ENCODE peak calls at places on chromosomes 6 and 20, in ten cellular contexts. Q, K, Z, R, A, H, B, M, X and T are unnamed samples.

GRCh38 chr20:3614509-3614908 is 48.7 kb downstream of the GFRA4 start:
- DNase-seq in M (no peak), X (no peak), B (no peak), A (no peak), Z (no peak), Q (no peak), R (no peak), H (no peak), K (no peak), T (no peak)

GRCh38 chr6:121847806-121848522 is 412.5 kb downstream of the GJA1 start:
- DNase-seq in Z (no peak), R (no peak), H (no peak), K (no peak), X (no peak), A (no peak), Q (no peak), M (no peak), B (peak), T (no peak)

GRCh38 chr6:135146160-135146920 is 34.8 kb upstream of the MYB start:
- DNase-seq in Z (no peak), H (no peak), M (peak), K (peak), Q (peak), X (no peak), R (no peak), B (no peak), A (no peak), T (no peak)

GRCh38 chr20:46512943-46513844 is at the start of gene ZNF334:
- DNase-seq in B (peak), H (peak), X (peak), K (no peak), Z (peak), Q (peak), M (peak), R (no peak), A (no peak), T (no peak)

GRCh38 chr6:110484321-110484720 is 7.9 kb upstream of the SLC22A16 start:
- DNase-seq in M (peak), R (no peak), Q (no peak), Z (no peak), K (no peak), X (no peak), H (no peak), B (no peak), A (no peak), T (no peak)

GRCh38 chr6:141335889-141336288 is 796.8 kb upstream of the GJE1 start:
- DNase-seq in Z (no peak), H (no peak), M (no peak), K (no peak), X (no peak), Q (no peak), A (no peak), R (no peak), B (no peak), T (no peak)

GRCh38 chr6:35473075-35473848 is 5.1 kb downstream of the RPL10A start:
- DNase-seq in M (no peak), X (peak), Z (peak), Q (no peak), R (no peak), H (no peak), A (no peak), K (no peak), B (no peak), T (no peak)

GRCh38 chr6:151763938-151764680 is 43.4 kb upstream of the ESR1 start:
- DNase-seq in Z (peak), A (peak), Q (peak), H (peak), M (peak), K (peak), X (peak), B (peak), R (peak), T (peak)